ENCODE peak calls at places on chromosomes 6 and 20, in ten cellular contexts. F, E, R, V, N, W, J, M, P and T are unnamed samples. For H3K9me3, the result is how much of the 10 kb centered on the place peaks cover.

GRCh38 chr6:44267252-44267651 is 1.9 kb upstream of the NFKBIE start:
- DNase-seq in P (no peak), E (no peak), F (no peak), R (no peak), V (no peak), J (no peak), M (no peak), N (no peak), W (no peak), T (no peak)

GRCh38 chr20:38927902-38928578 is 1.8 kb downstream of the FAM83D start:
- DNase-seq in R (no peak), M (no peak), J (no peak), N (no peak), P (no peak), E (peak), W (no peak), F (no peak), V (peak), T (no peak)

GRCh38 chr6:19417713-19418112 is 419.5 kb upstream of the ID4 start:
- DNase-seq in P (peak), R (no peak), M (no peak), E (no peak), W (no peak), N (no peak), F (no peak), V (no peak), J (no peak), T (no peak)

GRCh38 chr6:153056308-153056707 is 53.8 kb upstream of the MTRF1L start:
- DNase-seq in W (no peak), V (no peak), M (no peak), F (no peak), J (no peak), P (no peak), N (no peak), R (no peak), E (no peak), T (no peak)

GRCh38 chr6:5866547-5867051 is 140.1 kb downstream of the NRN1 start:
- DNase-seq in N (no peak), R (no peak), F (no peak), E (no peak), P (peak), J (no peak), M (no peak), W (no peak), V (no peak), T (peak)

GRCh38 chr6:117976030-117976651 is 69.1 kb downstream of the SLC35F1 start:
- DNase-seq in F (no peak), V (no peak), P (peak), N (no peak), R (no peak), W (no peak), J (no peak), M (no peak), E (no peak), T (no peak)

GRCh38 chr6:19312291-19312978 is 524.7 kb upstream of the ID4 start:
- DNase-seq in J (no peak), P (no peak), W (no peak), E (no peak), N (no peak), V (no peak), R (no peak), F (peak), M (no peak), T (no peak)

GRCh38 chr6:52389264-52389625 is 27.3 kb downstream of the PAQR8 start:
- DNase-seq in P (peak), W (no peak), F (no peak), E (no peak), J (no peak), M (no peak), R (no peak), V (no peak), N (no peak), T (no peak)

DNA sequence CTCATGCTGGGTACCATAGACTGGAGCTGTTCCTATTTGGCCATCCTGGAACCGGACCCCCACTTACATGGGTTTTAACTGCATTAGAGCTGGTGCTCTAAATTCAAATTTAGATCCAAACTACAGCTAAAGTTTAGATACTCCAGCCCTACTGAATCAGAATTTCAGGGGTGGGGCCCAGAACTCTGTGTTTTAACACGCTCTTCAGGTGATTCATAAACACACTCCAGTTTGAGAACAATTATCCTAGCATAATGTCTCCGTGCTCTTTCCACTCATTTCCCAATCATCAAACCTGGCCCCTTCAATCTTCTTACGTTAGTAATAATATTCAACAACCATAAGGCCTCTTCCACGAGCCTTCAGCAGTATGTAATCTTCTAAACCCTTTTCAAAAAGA is 15.3 kb downstream of the TRPC4AP start:
- DNase-seq in M (no peak), R (no peak), P (no peak), F (no peak), N (no peak), J (no peak), W (no peak), V (no peak), E (no peak), T (no peak)
- H3K9me3 ChIP-seq in M (under half), R (under half), P (under half), F (under half), N (under half), J (under half), W (under half), V (under half), E (under half), T (under half)

GRCh38 chr20:15905661-15906060 is 667.6 kb downstream of the KIF16B start:
- DNase-seq in W (no peak), N (no peak), E (no peak), V (no peak), R (no peak), J (no peak), M (no peak), P (no peak), F (no peak), T (no peak)

GRCh38 chr20:15911557-15911956 is 661.7 kb downstream of the KIF16B start:
- DNase-seq in J (no peak), M (no peak), N (no peak), R (no peak), P (no peak), E (no peak), W (no peak), F (no peak), V (no peak), T (no peak)

GRCh38 chr20:15913661-15914060 is 659.6 kb downstream of the KIF16B start:
- DNase-seq in R (no peak), E (no peak), W (no peak), J (no peak), N (no peak), V (no peak), M (no peak), P (no peak), F (no peak), T (no peak)

GRCh38 chr20:15909995-15910394 is 663.3 kb downstream of the KIF16B start:
- DNase-seq in N (no peak), V (no peak), M (no peak), J (no peak), W (no peak), P (no peak), F (no peak), E (no peak), R (no peak), T (no peak)
- H3K9me3 ChIP-seq in N (under half), V (under half), M (under half), J (under half), W (under half), P (under half), F (under half), E (under half), R (under half), T (under half)

GRCh38 chr6:70714716-70715257 is 47.1 kb downstream of the SMAP1 start:
- DNase-seq in W (no peak), E (no peak), P (no peak), R (no peak), M (no peak), F (no peak), V (no peak), J (no peak), N (no peak), T (no peak)

GRCh38 chr6:70717038-70717801 is 49.5 kb downstream of the SMAP1 start:
- DNase-seq in R (no peak), J (no peak), F (no peak), N (no peak), V (no peak), P (no peak), E (no peak), W (no peak), M (no peak), T (no peak)
- H3K9me3 ChIP-seq in R (under half), J (under half), F (under half), N (under half), V (under half), P (under half), E (under half), W (under half), M (under half), T (under half)

GRCh38 chr6:357261-357790 is 34.2 kb upstream of the IRF4 start:
- DNase-seq in V (no peak), P (no peak), J (no peak), E (peak), R (no peak), N (no peak), F (no peak), W (no peak), M (no peak), T (no peak)
- H3K9me3 ChIP-seq in V (under half), P (under half), J (under half), E (under half), R (under half), N (under half), F (half or more), W (under half), M (under half), T (under half)

DNA sequence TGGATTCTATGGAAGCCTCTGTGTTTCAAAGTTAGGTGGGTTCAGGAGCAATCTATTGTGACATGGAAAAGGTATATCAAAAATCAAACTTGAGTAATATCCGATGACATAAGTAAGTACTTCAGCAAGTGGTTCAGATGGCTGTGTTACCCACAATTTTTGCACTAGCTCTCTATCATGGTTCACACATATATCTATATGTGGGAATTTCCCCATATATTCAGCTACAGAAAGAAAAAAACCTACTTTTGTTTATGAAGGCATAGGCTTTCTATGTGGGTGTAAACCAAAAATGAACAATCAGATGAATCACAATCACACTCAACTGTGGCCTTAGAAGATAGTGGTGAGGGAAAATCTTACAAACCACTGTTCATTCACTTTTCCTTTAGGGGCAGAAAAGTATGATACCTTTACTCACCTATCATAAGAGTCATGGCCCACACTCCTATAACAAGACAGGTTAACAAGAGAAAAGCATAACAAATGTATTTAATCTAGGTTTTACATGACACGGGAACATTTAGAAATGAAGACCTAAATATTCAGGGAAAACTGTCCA is 449.6 kb upstream of the HTR1E start:
- DNase-seq in P (no peak), N (no peak), W (no peak), J (no peak), V (no peak), F (no peak), M (no peak), E (no peak), R (no peak), T (no peak)
- H3K9me3 ChIP-seq in P (under half), N (under half), W (under half), J (under half), V (under half), F (under half), M (under half), E (under half), R (under half), T (under half)

DNA sequence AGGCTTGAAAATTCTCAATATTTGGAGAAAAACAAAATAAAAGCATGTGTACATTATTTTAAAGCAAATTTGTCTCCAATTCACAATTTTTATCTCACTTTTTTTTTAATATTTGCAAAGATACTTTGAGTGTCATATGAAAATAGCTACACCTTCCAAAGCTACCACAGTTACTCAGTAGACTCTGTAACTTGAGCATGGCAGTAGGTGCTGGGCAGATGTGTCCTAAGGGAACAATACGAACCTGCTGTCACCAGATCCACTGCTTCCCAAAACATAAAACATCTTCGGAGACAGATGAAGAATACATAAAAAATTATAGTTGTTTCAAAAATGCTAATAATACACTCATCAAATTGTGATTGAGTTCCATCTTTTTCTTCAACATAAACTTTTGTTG is 10.6 kb downstream of the WDR27 start:
- DNase-seq in N (no peak), P (no peak), M (no peak), W (no peak), F (no peak), V (no peak), R (no peak), E (no peak), J (no peak), T (no peak)
- H3K9me3 ChIP-seq in N (under half), P (under half), M (under half), W (under half), F (under half), V (under half), R (under half), E (under half), J (under half), T (under half)

GRCh38 chr6:160197662-160198061 is 61.0 kb downstream of the SLC22A2 start:
- DNase-seq in R (no peak), F (no peak), V (no peak), W (no peak), M (no peak), J (no peak), N (no peak), E (no peak), P (no peak), T (no peak)
- H3K9me3 ChIP-seq in R (under half), F (under half), V (under half), W (under half), M (under half), J (under half), N (under half), E (under half), P (under half), T (under half)

DNA sequence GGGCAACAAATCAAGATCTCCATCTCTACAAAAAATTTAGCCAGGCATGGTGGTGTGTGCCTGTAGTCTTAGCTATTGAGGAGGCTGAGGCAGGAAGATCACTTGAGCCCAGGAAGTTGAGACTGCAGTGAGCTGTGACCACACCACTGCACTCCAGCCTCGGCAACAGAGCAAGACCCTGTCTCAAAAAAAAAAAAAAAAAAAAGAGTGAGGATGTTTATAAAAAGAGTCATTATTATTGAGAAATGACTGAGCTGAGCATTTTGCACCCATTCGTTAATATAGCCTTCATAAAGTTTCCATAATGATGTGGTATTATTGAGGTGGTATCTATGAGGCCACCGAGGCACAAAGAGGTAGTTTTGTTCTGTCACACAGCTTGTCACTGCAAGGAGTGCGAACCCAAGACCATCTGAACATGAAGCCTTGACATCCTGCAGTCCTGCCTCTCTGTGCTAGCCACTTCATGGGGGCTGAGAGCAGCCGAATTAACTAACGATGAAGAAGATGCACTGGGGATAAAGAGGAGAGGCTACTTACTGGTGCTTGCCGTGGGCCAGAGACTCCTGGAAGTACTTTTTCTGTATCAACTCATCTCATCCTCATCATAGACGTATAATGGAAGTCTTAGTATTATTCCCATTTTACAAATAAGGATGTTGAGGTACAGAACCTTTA is 175.5 kb downstream of the BCAS1 start:
- DNase-seq in M (no peak), J (no peak), W (no peak), V (no peak), N (no peak), R (no peak), F (no peak), P (no peak), E (no peak), T (no peak)
- H3K9me3 ChIP-seq in M (under half), J (under half), W (under half), V (under half), N (under half), R (under half), F (under half), P (under half), E (under half), T (under half)

GRCh38 chr20:60463798-60464197 is 505.6 kb downstream of the CDH26 start:
- DNase-seq in F (no peak), R (no peak), M (no peak), W (no peak), N (no peak), P (no peak), J (no peak), V (no peak), E (no peak), T (no peak)
- H3K9me3 ChIP-seq in F (under half), R (under half), M (under half), W (under half), N (under half), P (under half), J (under half), V (under half), E (under half), T (under half)

GRCh38 chr6:91886183-91886795 is 1299.4 kb upstream of the MAP3K7 start:
- DNase-seq in E (no peak), M (no peak), J (no peak), F (no peak), V (no peak), R (no peak), P (no peak), N (no peak), W (no peak), T (no peak)
- H3K9me3 ChIP-seq in E (under half), M (under half), J (under half), F (under half), V (under half), R (under half), P (under half), N (under half), W (under half), T (under half)